ENCODE peak calls at places on chromosomes 16 and 17, in nine cellular contexts. One of them, this sample, is unnamed. For H3K4me1, the result is how much of the 10 kb centered on the place peaks cover.

GRCh38 chr17:6075845-6076244 is 5.7 kb downstream of the WSCD1 start:
- DNase-seq in esophagus squamous epithelium: no peak
- DNase-seq in heart left ventricle: no peak
- DNase-seq in A549: no peak
- DNase-seq in mucosa of descending colon: no peak
- DNase-seq in uterus: no peak
- DNase-seq in HCT116: no peak
- DNase-seq in cardiac muscle cell: no peak
- DNase-seq in DND-41: no peak
- DNase-seq in this sample: no peak

GRCh38 chr17:27860971-27861669 is 32.0 kb downstream of the LYRM9 start:
- DNase-seq in A549: no peak
- DNase-seq in cardiac muscle cell: no peak
- DNase-seq in DND-41: no peak
- DNase-seq in esophagus squamous epithelium: no peak
- DNase-seq in mucosa of descending colon: no peak
- DNase-seq in HCT116: no peak
- DNase-seq in heart left ventricle: no peak
- DNase-seq in uterus: no peak
- DNase-seq in this sample: peak

GRCh38 chr16:50933257-50933656 is 191.4 kb downstream of the CYLD start:
- DNase-seq in mucosa of descending colon: no peak
- DNase-seq in heart left ventricle: no peak
- DNase-seq in cardiac muscle cell: no peak
- DNase-seq in HCT116: no peak
- DNase-seq in DND-41: no peak
- DNase-seq in uterus: no peak
- DNase-seq in esophagus squamous epithelium: no peak
- DNase-seq in A549: no peak
- DNase-seq in this sample: no peak

GRCh38 chr16:56013962-56014552 is 138.9 kb upstream of the CES5A start:
- DNase-seq in mucosa of descending colon: peak
- DNase-seq in uterus: no peak
- DNase-seq in HCT116: peak
- DNase-seq in DND-41: peak
- DNase-seq in esophagus squamous epithelium: no peak
- DNase-seq in heart left ventricle: peak
- DNase-seq in cardiac muscle cell: peak
- DNase-seq in A549: peak
- DNase-seq in this sample: peak

GRCh38 chr16:24509536-24509935 is 29.8 kb upstream of the RBBP6 start:
- DNase-seq in HCT116: no peak
- DNase-seq in uterus: no peak
- DNase-seq in A549: no peak
- DNase-seq in DND-41: no peak
- DNase-seq in mucosa of descending colon: no peak
- DNase-seq in heart left ventricle: no peak
- DNase-seq in esophagus squamous epithelium: no peak
- DNase-seq in cardiac muscle cell: no peak
- DNase-seq in this sample: no peak

GRCh38 chr17:40017422-40018080 is 2.3 kb downstream of the CSF3 start:
- DNase-seq in cardiac muscle cell: no peak
- DNase-seq in esophagus squamous epithelium: no peak
- DNase-seq in mucosa of descending colon: no peak
- DNase-seq in uterus: no peak
- DNase-seq in heart left ventricle: peak
- DNase-seq in A549: no peak
- DNase-seq in HCT116: no peak
- DNase-seq in DND-41: no peak
- DNase-seq in this sample: no peak

GRCh38 chr17:40852378-40852777 is 14.6 kb downstream of the KRT12 start:
- DNase-seq in uterus: no peak
- DNase-seq in HCT116: no peak
- DNase-seq in A549: no peak
- DNase-seq in DND-41: no peak
- DNase-seq in esophagus squamous epithelium: no peak
- DNase-seq in heart left ventricle: no peak
- DNase-seq in cardiac muscle cell: no peak
- DNase-seq in mucosa of descending colon: no peak
- DNase-seq in this sample: no peak

GRCh38 chr16:80300876-80301275 is 239.9 kb upstream of the DYNLRB2 start:
- DNase-seq in HCT116: no peak
- DNase-seq in cardiac muscle cell: peak
- DNase-seq in A549: no peak
- DNase-seq in uterus: no peak
- DNase-seq in mucosa of descending colon: no peak
- DNase-seq in heart left ventricle: no peak
- DNase-seq in esophagus squamous epithelium: no peak
- DNase-seq in DND-41: no peak
- DNase-seq in this sample: peak

GRCh38 chr16:16940351-16940750 is 530.4 kb downstream of the XYLT1 start:
- DNase-seq in heart left ventricle: no peak
- DNase-seq in mucosa of descending colon: no peak
- DNase-seq in A549: no peak
- DNase-seq in uterus: no peak
- DNase-seq in DND-41: no peak
- DNase-seq in cardiac muscle cell: no peak
- DNase-seq in HCT116: no peak
- DNase-seq in esophagus squamous epithelium: no peak
- DNase-seq in this sample: no peak

GRCh38 chr16:15765880-15766279 is 90.9 kb downstream of the MYH11 start:
- DNase-seq in cardiac muscle cell: peak
- DNase-seq in HCT116: peak
- DNase-seq in DND-41: peak
- DNase-seq in esophagus squamous epithelium: no peak
- DNase-seq in mucosa of descending colon: peak
- DNase-seq in uterus: no peak
- DNase-seq in heart left ventricle: peak
- DNase-seq in A549: peak
- DNase-seq in this sample: peak

GRCh38 chr16:88320947-88321634 is 61.7 kb upstream of the ZNF469 start:
- DNase-seq in mucosa of descending colon: no peak
- DNase-seq in HCT116: peak
- DNase-seq in heart left ventricle: no peak
- DNase-seq in DND-41: peak
- DNase-seq in cardiac muscle cell: no peak
- DNase-seq in A549: peak
- DNase-seq in esophagus squamous epithelium: no peak
- DNase-seq in uterus: no peak
- DNase-seq in this sample: peak

GRCh38 chr16:85611455-85612190 is 1.5 kb upstream of the GSE1 start:
- DNase-seq in heart left ventricle: peak
- DNase-seq in uterus: peak
- DNase-seq in A549: peak
- DNase-seq in cardiac muscle cell: peak
- DNase-seq in DND-41: peak
- DNase-seq in mucosa of descending colon: peak
- DNase-seq in esophagus squamous epithelium: no peak
- DNase-seq in HCT116: peak
- DNase-seq in this sample: peak

GRCh38 chr16:53372942-53373871 is 61.1 kb upstream of the RBL2 start:
- DNase-seq in heart left ventricle: no peak
- DNase-seq in uterus: no peak
- DNase-seq in mucosa of descending colon: peak
- DNase-seq in A549: peak
- DNase-seq in HCT116: peak
- DNase-seq in esophagus squamous epithelium: no peak
- DNase-seq in DND-41: no peak
- DNase-seq in cardiac muscle cell: peak
- DNase-seq in this sample: peak

GRCh38 chr17:65984299-65984698 is 207.6 kb downstream of the CEP112 start:
- DNase-seq in esophagus squamous epithelium: no peak
- DNase-seq in uterus: no peak
- DNase-seq in mucosa of descending colon: no peak
- DNase-seq in cardiac muscle cell: no peak
- DNase-seq in DND-41: no peak
- DNase-seq in A549: no peak
- DNase-seq in heart left ventricle: no peak
- DNase-seq in HCT116: no peak
- DNase-seq in this sample: no peak

GRCh38 chr17:61368832-61369468 is 30.7 kb upstream of the TBX2 start:
- DNase-seq in A549: no peak
- DNase-seq in heart left ventricle: no peak
- DNase-seq in esophagus squamous epithelium: no peak
- DNase-seq in cardiac muscle cell: no peak
- DNase-seq in HCT116: no peak
- DNase-seq in mucosa of descending colon: no peak
- DNase-seq in DND-41: no peak
- DNase-seq in uterus: no peak
- DNase-seq in this sample: no peak

GRCh38 chr16:66240565-66240964 is 125.9 kb upstream of the CDH5 start:
- DNase-seq in mucosa of descending colon: no peak
- DNase-seq in A549: no peak
- DNase-seq in esophagus squamous epithelium: no peak
- DNase-seq in HCT116: no peak
- DNase-seq in DND-41: no peak
- DNase-seq in cardiac muscle cell: no peak
- DNase-seq in uterus: no peak
- DNase-seq in heart left ventricle: no peak
- DNase-seq in this sample: no peak

GRCh38 chr17:49565948-49566491 is 9.7 kb upstream of the NXPH3 start:
- DNase-seq in cardiac muscle cell: peak
- DNase-seq in DND-41: no peak
- DNase-seq in A549: no peak
- DNase-seq in HCT116: no peak
- DNase-seq in esophagus squamous epithelium: no peak
- DNase-seq in mucosa of descending colon: peak
- DNase-seq in heart left ventricle: peak
- DNase-seq in uterus: peak
- DNase-seq in this sample: no peak

GRCh38 chr17:57600092-57600491 is 145.0 kb downstream of the CCDC182 start:
- DNase-seq in HCT116: no peak
- DNase-seq in heart left ventricle: no peak
- DNase-seq in DND-41: peak
- DNase-seq in esophagus squamous epithelium: no peak
- DNase-seq in cardiac muscle cell: no peak
- DNase-seq in A549: no peak
- DNase-seq in mucosa of descending colon: no peak
- DNase-seq in uterus: no peak
- DNase-seq in this sample: no peak

GRCh38 chr16:22194707-22195444 is 11.2 kb upstream of the EEF2K start:
- DNase-seq in heart left ventricle: no peak
- DNase-seq in esophagus squamous epithelium: no peak
- DNase-seq in DND-41: no peak
- DNase-seq in uterus: no peak
- DNase-seq in cardiac muscle cell: no peak
- DNase-seq in mucosa of descending colon: no peak
- DNase-seq in A549: no peak
- DNase-seq in HCT116: no peak
- DNase-seq in this sample: no peak

GRCh38 chr16:69286941-69287713 is 24.0 kb upstream of the VPS4A start:
- DNase-seq in mucosa of descending colon: peak
- DNase-seq in esophagus squamous epithelium: no peak
- DNase-seq in DND-41: peak
- DNase-seq in cardiac muscle cell: peak
- DNase-seq in A549: peak
- DNase-seq in HCT116: peak
- DNase-seq in heart left ventricle: peak
- DNase-seq in uterus: peak
- DNase-seq in this sample: peak

GRCh38 chr16:89324056-89325010 is 106.8 kb downstream of the ZNF778 start:
- DNase-seq in A549: no peak
- DNase-seq in heart left ventricle: no peak
- DNase-seq in DND-41: no peak
- DNase-seq in uterus: no peak
- DNase-seq in esophagus squamous epithelium: no peak
- DNase-seq in mucosa of descending colon: no peak
- DNase-seq in HCT116: no peak
- DNase-seq in cardiac muscle cell: no peak
- DNase-seq in this sample: no peak

GRCh38 chr16:67562526-67562917 is at the start of gene CTCF:
- DNase-seq in esophagus squamous epithelium: no peak
- DNase-seq in heart left ventricle: peak
- DNase-seq in cardiac muscle cell: peak
- DNase-seq in A549: peak
- DNase-seq in DND-41: no peak
- DNase-seq in HCT116: peak
- DNase-seq in uterus: peak
- DNase-seq in mucosa of descending colon: peak
- DNase-seq in this sample: peak

GRCh38 chr17:7388856-7389255 is 5.5 kb downstream of the PLSCR3 start:
- DNase-seq in A549: no peak
- DNase-seq in heart left ventricle: no peak
- DNase-seq in DND-41: no peak
- DNase-seq in esophagus squamous epithelium: no peak
- DNase-seq in cardiac muscle cell: no peak
- DNase-seq in HCT116: no peak
- DNase-seq in mucosa of descending colon: no peak
- DNase-seq in uterus: no peak
- DNase-seq in this sample: no peak
- H3K4me1 ChIP-seq in A549: under half
- H3K4me1 ChIP-seq in heart left ventricle: under half
- H3K4me1 ChIP-seq in DND-41: under half
- H3K4me1 ChIP-seq in esophagus squamous epithelium: under half
- H3K4me1 ChIP-seq in cardiac muscle cell: under half
- H3K4me1 ChIP-seq in HCT116: under half
- H3K4me1 ChIP-seq in mucosa of descending colon: under half
- H3K4me1 ChIP-seq in uterus: under half
- H3K4me1 ChIP-seq in this sample: under half

GRCh38 chr17:1486802-1487695 is 5.4 kb downstream of the MYO1C start:
- DNase-seq in uterus: peak
- DNase-seq in cardiac muscle cell: peak
- DNase-seq in heart left ventricle: peak
- DNase-seq in mucosa of descending colon: peak
- DNase-seq in A549: peak
- DNase-seq in esophagus squamous epithelium: no peak
- DNase-seq in DND-41: peak
- DNase-seq in HCT116: peak
- DNase-seq in this sample: no peak
- TF ChIP-seq CTCF in uterus: no peak
- TF ChIP-seq CTCF in cardiac muscle cell: no peak
- TF ChIP-seq CTCF in heart left ventricle: no peak
- TF ChIP-seq CTCF in mucosa of descending colon: no peak
- TF ChIP-seq CTCF in A549: no peak
- TF ChIP-seq CTCF in esophagus squamous epithelium: no peak
- TF ChIP-seq CTCF in DND-41: no peak
- TF ChIP-seq CTCF in HCT116: no peak
- TF ChIP-seq CTCF in this sample: no peak

GRCh38 chr17:50923611-50924010 is 57.5 kb upstream of the TOB1 start:
- DNase-seq in mucosa of descending colon: no peak
- DNase-seq in heart left ventricle: no peak
- DNase-seq in uterus: no peak
- DNase-seq in HCT116: no peak
- DNase-seq in A549: no peak
- DNase-seq in cardiac muscle cell: no peak
- DNase-seq in DND-41: no peak
- DNase-seq in esophagus squamous epithelium: no peak
- DNase-seq in this sample: no peak
- H3K4me1 ChIP-seq in mucosa of descending colon: under half
- H3K4me1 ChIP-seq in heart left ventricle: half or more
- H3K4me1 ChIP-seq in uterus: under half
- H3K4me1 ChIP-seq in HCT116: under half
- H3K4me1 ChIP-seq in A549: half or more
- H3K4me1 ChIP-seq in cardiac muscle cell: under half
- H3K4me1 ChIP-seq in DND-41: under half
- H3K4me1 ChIP-seq in esophagus squamous epithelium: under half
- H3K4me1 ChIP-seq in this sample: under half

DNA sequence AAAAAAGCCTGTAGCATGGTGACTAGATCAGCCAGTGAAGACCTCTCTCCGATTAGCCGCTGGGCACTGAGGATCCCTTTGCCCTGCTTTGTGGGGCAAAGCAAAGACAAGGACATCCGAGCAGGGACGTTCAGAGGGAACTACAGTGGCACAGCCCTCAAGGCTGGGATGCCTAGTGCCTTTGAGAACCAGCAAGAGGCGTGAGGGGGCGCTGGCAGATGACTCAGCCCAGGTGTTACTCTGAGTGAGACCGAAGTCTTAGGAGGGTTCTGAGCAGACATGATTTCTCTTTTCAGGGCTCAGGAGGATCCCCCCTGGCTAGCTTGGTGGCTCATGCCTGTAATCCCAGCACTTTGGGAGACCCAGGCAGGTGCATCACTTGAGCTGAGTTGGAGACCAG is 178.6 kb downstream of the CPPED1 start:
- DNase-seq in esophagus squamous epithelium: no peak
- DNase-seq in DND-41: no peak
- DNase-seq in heart left ventricle: no peak
- DNase-seq in mucosa of descending colon: no peak
- DNase-seq in HCT116: no peak
- DNase-seq in A549: no peak
- DNase-seq in cardiac muscle cell: no peak
- DNase-seq in uterus: no peak
- DNase-seq in this sample: no peak
- TF ChIP-seq CTCF in esophagus squamous epithelium: no peak
- TF ChIP-seq CTCF in DND-41: no peak
- TF ChIP-seq CTCF in heart left ventricle: no peak
- TF ChIP-seq CTCF in mucosa of descending colon: no peak
- TF ChIP-seq CTCF in HCT116: no peak
- TF ChIP-seq CTCF in A549: no peak
- TF ChIP-seq CTCF in cardiac muscle cell: no peak
- TF ChIP-seq CTCF in uterus: no peak
- TF ChIP-seq CTCF in this sample: no peak